ENCODE peak calls at places on chromosomes 3 and 15, in nine cellular contexts. T, Z, Y, R, N, A, W, E and F are unnamed samples. For H3K27me3, the result is how much of the 10 kb centered on the place peaks cover.

GRCh38 chr3:31639828-31640227 is 107.1 kb downstream of the STT3B start:
- DNase-seq in T (no peak), Z (no peak), Y (no peak), R (peak), N (no peak), A (no peak), W (no peak), E (no peak), F (no peak)

GRCh38 chr15:92184679-92185230 is 208.9 kb upstream of the ST8SIA2 start:
- DNase-seq in T (no peak), Z (no peak), Y (no peak), R (no peak), N (no peak), A (no peak), W (no peak), E (no peak), F (no peak)

GRCh38 chr3:97991278-97991652 is 19.0 kb upstream of the RIOX2 start:
- DNase-seq in T (no peak), Z (no peak), Y (no peak), R (no peak), N (peak), A (no peak), W (no peak), E (no peak), F (no peak)

GRCh38 chr15:58361291-58361759 is 70.5 kb upstream of the LIPC start:
- DNase-seq in T (no peak), Z (no peak), Y (peak), R (no peak), N (no peak), A (peak), W (no peak), E (no peak), F (no peak)

GRCh38 chr15:29438714-29439076 is 169.1 kb upstream of the NSMCE3 start:
- DNase-seq in T (no peak), Z (no peak), Y (no peak), R (peak), N (no peak), A (no peak), W (no peak), E (no peak), F (no peak)

GRCh38 chr3:166125179-166125578 is 288.0 kb upstream of the BCHE start:
- DNase-seq in T (no peak), Z (no peak), Y (no peak), R (peak), N (no peak), A (no peak), W (no peak), E (no peak), F (no peak)

GRCh38 chr3:150547045-150547753 is 612 bp downstream of the EIF2A start:
- DNase-seq in T (no peak), Z (no peak), Y (peak), R (no peak), N (no peak), A (peak), W (no peak), E (no peak), F (no peak)

GRCh38 chr3:50275160-50275995 is 3.5 kb upstream of the LSMEM2 start:
- DNase-seq in T (no peak), Z (no peak), Y (no peak), R (peak), N (no peak), A (no peak), W (no peak), E (no peak), F (no peak)

GRCh38 chr3:70554170-70554569 is 241.7 kb upstream of the MDFIC2 start:
- DNase-seq in T (no peak), Z (no peak), Y (peak), R (no peak), N (no peak), A (no peak), W (no peak), E (no peak), F (no peak)

GRCh38 chr15:60396964-60397771 is 618 bp downstream of the ANXA2 start:
- DNase-seq in T (peak), Z (no peak), Y (peak), R (peak), N (peak), A (peak), W (peak), E (peak), F (peak)

GRCh38 chr3:184229424-184230080 is at the start of gene VWA5B2:
- DNase-seq in T (peak), Z (no peak), Y (peak), R (peak), N (peak), A (peak), W (no peak), E (peak), F (peak)

GRCh38 chr3:177470200-177470941 is 273.1 kb upstream of the TBL1XR1 start:
- DNase-seq in T (peak), Z (no peak), Y (peak), R (no peak), N (no peak), A (no peak), W (no peak), E (no peak), F (no peak)

GRCh38 chr3:146250449-146251382 is at the start of gene PLSCR4:
- DNase-seq in T (peak), Z (no peak), Y (peak), R (peak), N (no peak), A (peak), W (peak), E (peak), F (peak)

GRCh38 chr3:29389362-29389761 is 108.5 kb downstream of the RBMS3 start:
- DNase-seq in T (no peak), Z (no peak), Y (no peak), R (no peak), N (no peak), A (no peak), W (no peak), E (no peak), F (no peak)

GRCh38 chr3:58487140-58487886 is 4.6 kb upstream of the KCTD6 start:
- DNase-seq in T (peak), Z (no peak), Y (peak), R (no peak), N (no peak), A (peak), W (peak), E (no peak), F (no peak)

GRCh38 chr3:36444909-36445308 is 64.6 kb downstream of the STAC start:
- DNase-seq in T (no peak), Z (peak), Y (no peak), R (no peak), N (no peak), A (no peak), W (no peak), E (no peak), F (no peak)

GRCh38 chr3:33658971-33659848 is 58.8 kb downstream of the CLASP2 start:
- DNase-seq in T (peak), Z (peak), Y (peak), R (peak), N (peak), A (peak), W (peak), E (peak), F (peak)

GRCh38 chr3:146638718-146639117 is 33.6 kb upstream of the PLSCR5 start:
- DNase-seq in T (no peak), Z (no peak), Y (no peak), R (no peak), N (no peak), A (peak), W (no peak), E (no peak), F (no peak)

GRCh38 chr3:86973440-86973839 is 17.5 kb downstream of the VGLL3 start:
- DNase-seq in T (no peak), Z (no peak), Y (peak), R (no peak), N (no peak), A (peak), W (no peak), E (no peak), F (no peak)

GRCh38 chr3:185924375-185924774 is 13.4 kb downstream of the TRA2B start:
- DNase-seq in T (no peak), Z (no peak), Y (no peak), R (no peak), N (no peak), A (no peak), W (no peak), E (no peak), F (no peak)

GRCh38 chr3:10555263-10555662 is 49.9 kb upstream of the ATP2B2 start:
- DNase-seq in T (no peak), Z (no peak), Y (no peak), R (no peak), N (no peak), A (no peak), W (no peak), E (no peak), F (no peak)

GRCh38 chr3:136749106-136749505 is 3.1 kb downstream of the STAG1 start:
- DNase-seq in T (no peak), Z (no peak), Y (no peak), R (no peak), N (no peak), A (no peak), W (no peak), E (no peak), F (no peak)

GRCh38 chr3:183298708-183299153 is 45.7 kb downstream of the B3GNT5 start:
- DNase-seq in T (peak), Z (peak), Y (peak), R (peak), N (no peak), A (peak), W (peak), E (peak), F (peak)

GRCh38 chr3:178434206-178434805 is 101.9 kb upstream of the KCNMB2 start:
- DNase-seq in T (no peak), Z (no peak), Y (no peak), R (peak), N (no peak), A (peak), W (no peak), E (no peak), F (no peak)

GRCh38 chr3:73379465-73379864 is 245.3 kb downstream of the PDZRN3 start:
- DNase-seq in T (no peak), Z (no peak), Y (no peak), R (no peak), N (no peak), A (no peak), W (no peak), E (no peak), F (no peak)

GRCh38 chr3:157865449-157865862 is 240.8 kb downstream of the SHOX2 start:
- DNase-seq in T (peak), Z (no peak), Y (no peak), R (peak), N (peak), A (no peak), W (no peak), E (peak), F (peak)

GRCh38 chr3:195154111-195154791 is 116.7 kb downstream of the XXYLT1 start:
- DNase-seq in T (no peak), Z (no peak), Y (peak), R (no peak), N (no peak), A (peak), W (no peak), E (no peak), F (no peak)

GRCh38 chr15:70071799-70072198 is 25.9 kb downstream of the TLE3 start:
- DNase-seq in T (peak), Z (no peak), Y (no peak), R (no peak), N (no peak), A (no peak), W (no peak), E (no peak), F (no peak)

GRCh38 chr3:49803464-49804140 is 541 bp downstream of the INKA1 start:
- DNase-seq in T (peak), Z (no peak), Y (peak), R (peak), N (peak), A (peak), W (no peak), E (no peak), F (peak)

DNA sequence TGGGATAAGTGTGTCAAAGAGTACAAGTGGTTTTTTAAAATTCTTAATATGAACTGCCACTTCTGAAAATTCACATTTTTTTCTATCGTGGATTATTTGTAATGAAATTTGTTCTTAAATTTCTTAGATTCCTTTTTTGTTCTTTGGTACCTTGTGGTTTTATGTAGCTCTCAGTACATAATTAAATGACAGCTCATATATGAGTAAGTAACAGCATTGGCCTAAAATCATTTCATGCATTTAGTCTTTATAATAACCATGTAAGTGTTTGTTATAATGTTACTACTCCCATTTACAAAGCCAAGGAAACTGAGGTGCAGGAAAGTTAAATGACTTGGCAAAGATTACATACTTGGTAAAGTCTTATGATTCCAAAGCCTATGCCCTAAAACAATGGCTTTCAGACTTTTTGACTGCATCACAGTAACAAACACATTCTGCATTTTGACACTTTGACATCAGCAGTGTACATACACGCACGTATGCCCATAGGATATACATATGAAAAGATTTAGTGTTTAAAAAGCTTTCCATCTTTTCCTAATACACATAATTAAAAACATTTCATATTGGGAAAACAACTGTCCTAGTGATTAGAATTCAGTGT is 14.9 kb downstream of the SPRED1 start:
- DNase-seq in T (no peak), Z (no peak), Y (peak), R (no peak), N (no peak), A (no peak), W (no peak), E (no peak), F (no peak)
- H3K4me3 ChIP-seq in T (no peak), Z (no peak), Y (no peak), R (no peak), N (no peak), A (no peak), W (no peak), E (no peak), F (no peak)

GRCh38 chr3:127454968-127455367 is 135.6 kb downstream of the TPRA1 start:
- DNase-seq in T (no peak), Z (no peak), Y (no peak), R (no peak), N (no peak), A (no peak), W (peak), E (peak), F (no peak)
- H3K27me3 ChIP-seq in T (under half), Z (under half), Y (under half), R (under half), N (under half), A (under half), W (under half), E (under half), F (under half)

GRCh38 chr3:61612211-61612995 is 51.0 kb downstream of the PTPRG start:
- DNase-seq in T (no peak), Z (no peak), Y (peak), R (peak), N (no peak), A (peak), W (no peak), E (no peak), F (no peak)
- H3K4me3 ChIP-seq in T (no peak), Z (no peak), Y (no peak), R (no peak), N (no peak), A (no peak), W (no peak), E (no peak), F (no peak)

DNA sequence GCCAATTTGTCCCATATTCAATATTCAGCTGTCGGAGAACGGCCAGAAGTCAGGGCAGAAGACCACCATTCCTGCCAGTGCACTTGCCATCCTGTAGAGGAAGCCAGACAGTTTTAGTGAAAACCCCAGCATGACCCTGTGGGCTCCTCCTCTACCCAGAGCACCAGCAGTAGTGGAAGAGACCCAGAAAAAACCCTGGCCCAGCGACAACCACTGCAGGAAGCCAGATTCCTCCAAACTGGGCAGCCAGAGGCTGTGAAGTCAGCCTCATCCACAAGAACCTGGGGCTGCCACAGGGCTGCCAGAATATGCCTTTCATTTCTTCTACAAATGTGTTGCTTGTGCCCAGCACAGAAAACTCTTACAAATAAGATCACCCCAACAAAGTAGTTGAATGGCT is 67.3 kb downstream of the HMCES start:
- DNase-seq in T (no peak), Z (no peak), Y (no peak), R (no peak), N (no peak), A (no peak), W (no peak), E (no peak), F (no peak)
- H3K27me3 ChIP-seq in T (under half), Z (under half), Y (under half), R (under half), N (under half), A (under half), W (under half), E (under half), F (under half)

DNA sequence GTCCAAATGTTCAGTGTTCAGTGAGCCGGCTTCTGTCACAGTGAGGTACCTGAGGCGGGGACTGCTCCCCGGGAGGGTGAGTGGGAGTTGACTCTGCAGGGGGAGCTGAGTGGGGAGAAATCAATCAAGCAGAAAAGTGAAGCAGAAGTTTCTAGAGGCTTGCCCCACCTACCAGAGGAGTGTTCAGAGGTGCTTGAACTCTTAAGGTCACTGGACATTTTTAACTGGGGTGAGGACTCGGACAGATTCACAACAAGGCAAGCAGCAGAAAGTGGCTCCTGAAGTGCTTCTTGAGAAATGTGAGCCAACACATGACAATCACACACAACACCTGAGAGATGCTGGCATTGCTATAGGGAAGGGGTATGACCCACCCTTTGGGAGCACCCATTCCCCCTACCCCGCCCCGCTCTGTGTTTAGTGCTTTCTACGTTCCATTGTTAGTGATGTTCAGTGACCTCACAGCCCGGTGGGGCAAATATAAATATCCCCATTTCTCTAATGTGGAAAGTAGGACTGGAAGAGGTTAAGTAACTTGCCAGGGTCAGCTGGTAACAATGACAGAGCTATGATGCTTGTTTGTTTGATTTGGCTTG is 48.6 kb upstream of the AKAP13 start:
- DNase-seq in T (no peak), Z (no peak), Y (no peak), R (no peak), N (no peak), A (no peak), W (no peak), E (no peak), F (peak)
- H3K4me3 ChIP-seq in T (no peak), Z (no peak), Y (no peak), R (no peak), N (no peak), A (no peak), W (no peak), E (peak), F (no peak)